ENCODE peak calls at places on chromosome 1, in seven cellular contexts. O is GM12891, T is GM12878, B is K562, Z is SK-N-SH, R is H1, E is HepG2. N is an unnamed sample.

GRCh38 chr1:27349784-27350672 is 8.2 kb downstream of the SYTL1 start:
- DNase-seq in E (no peak), R (peak), T (no peak), Z (peak), B (no peak), O (no peak), N (no peak)

GRCh38 chr1:22284906-22285544 is 142.1 kb upstream of the WNT4 start:
- DNase-seq in B (peak), O (no peak), Z (peak), E (no peak), R (no peak), T (no peak), N (no peak)

GRCh38 chr1:99544328-99544727 is 101.6 kb upstream of the PALMD start:
- DNase-seq in O (no peak), Z (no peak), B (no peak), E (no peak), T (no peak), R (no peak), N (no peak)

GRCh38 chr1:181251001-181251712 is 162.7 kb downstream of the IER5 start:
- DNase-seq in R (no peak), T (no peak), B (no peak), Z (no peak), O (no peak), E (no peak), N (no peak)

GRCh38 chr1:63909511-63909910 is 135.7 kb downstream of the ROR1 start:
- DNase-seq in Z (no peak), T (no peak), R (no peak), O (no peak), B (no peak), E (no peak), N (no peak)

GRCh38 chr1:114585221-114585620 is 3.8 kb upstream of the BCAS2 start:
- DNase-seq in T (no peak), E (no peak), Z (no peak), O (no peak), R (no peak), B (no peak), N (no peak)

GRCh38 chr1:198935371-198935921 is 296.6 kb downstream of the PTPRC start:
- DNase-seq in E (peak), B (no peak), Z (peak), O (no peak), R (no peak), T (peak), N (no peak)

GRCh38 chr1:83531910-83532309 is 467.0 kb downstream of the TTLL7 start:
- DNase-seq in E (no peak), O (no peak), T (no peak), Z (no peak), R (no peak), B (no peak), N (no peak)

GRCh38 chr1:11729498-11730428 is 6.2 kb upstream of the AGTRAP start:
- DNase-seq in E (peak), O (no peak), Z (no peak), R (no peak), T (no peak), B (peak), N (no peak)
- TF ChIP-seq TAF1 in E (no peak), O (no peak), Z (no peak), R (no peak), T (no peak), B (no peak), N (no peak)

DNA sequence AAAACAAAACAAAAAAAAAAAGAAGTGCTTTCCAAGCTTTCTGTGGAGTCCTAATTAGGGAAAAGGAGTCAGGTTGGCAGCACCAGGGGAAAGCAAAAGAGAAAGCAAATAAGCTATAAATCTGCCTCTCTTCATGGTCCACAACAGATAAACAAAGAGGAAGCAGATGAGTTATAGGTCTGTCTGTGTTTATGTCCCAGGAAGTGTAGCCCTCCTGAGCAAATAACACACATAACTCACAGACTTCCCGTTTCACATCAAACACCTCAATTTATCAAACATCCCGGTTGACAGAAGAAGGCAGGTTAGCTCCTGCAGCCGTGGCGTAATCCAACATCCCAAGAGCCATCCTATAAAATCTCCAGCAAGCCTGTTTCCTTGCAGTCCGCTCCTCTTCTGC is 5.6 kb upstream of the SLC2A5 start:
- DNase-seq in Z (no peak), E (peak), R (no peak), O (no peak), B (no peak), T (peak), N (no peak)
- TF ChIP-seq TAF1 in Z (no peak), E (no peak), R (no peak), O (no peak), B (no peak), T (no peak), N (no peak)

GRCh38 chr1:186374313-186375151 is 521 bp downstream of the TPR start:
- DNase-seq in B (peak), R (no peak), E (peak), O (no peak), Z (peak), T (peak), N (peak)

GRCh38 chr1:186375152-186375928 is at the start of the genes ODR4 and TPR:
- DNase-seq in T (peak), O (peak), E (peak), R (peak), Z (peak), B (peak), N (peak)

GRCh38 chr1:186375929-186376330 is 292 bp downstream of the ODR4 start:
- DNase-seq in E (no peak), Z (no peak), R (no peak), B (no peak), O (no peak), T (no peak), N (no peak)
- TF ChIP-seq TAF1 in E (no peak), Z (no peak), R (no peak), B (no peak), O (no peak), T (no peak), N (no peak)

GRCh38 chr1:223225061-223225460 is 82.0 kb upstream of the TLR5 start:
- DNase-seq in T (no peak), O (no peak), Z (no peak), E (no peak), B (no peak), R (no peak), N (no peak)

GRCh38 chr1:223225481-223225880 is 82.4 kb upstream of the TLR5 start:
- DNase-seq in O (no peak), T (no peak), Z (no peak), R (no peak), B (no peak), E (no peak), N (no peak)

GRCh38 chr1:223221686-223222085 is 78.6 kb upstream of the TLR5 start:
- DNase-seq in T (no peak), R (no peak), E (no peak), B (no peak), Z (no peak), O (no peak), N (no peak)

GRCh38 chr1:223224465-223224864 is 81.4 kb upstream of the TLR5 start:
- DNase-seq in O (no peak), T (no peak), R (no peak), B (no peak), Z (no peak), E (no peak), N (no peak)

GRCh38 chr1:223223091-223223995 is 80.3 kb upstream of the TLR5 start:
- DNase-seq in R (no peak), B (no peak), O (no peak), T (no peak), Z (no peak), E (no peak), N (no peak)
- TF ChIP-seq TAF1 in R (no peak), B (no peak), O (no peak), T (no peak), Z (no peak), E (no peak), N (no peak)

GRCh38 chr1:29354511-29355098 is 118.3 kb downstream of the PTPRU start:
- DNase-seq in E (no peak), Z (no peak), T (no peak), O (no peak), B (peak), R (no peak), N (no peak)
- TF ChIP-seq TAF1 in E (no peak), Z (no peak), T (no peak), O (no peak), B (no peak), R (no peak), N (no peak)